ENCODE peak calls at places on chromosomes 3 and 15, in four cellular contexts. P, X, D and U are unnamed samples.
A peak's percentile ranks its signal among the peaks of the same experiment; 100 is the strongest.

GRCh38 chr3:13781417-13781816 is 98.5 kb downstream of the WNT7A start:
- DNase-seq in P (no peak), X (no peak), D (no peak), U (no peak)

GRCh38 chr3:150319900-150320299 is 88.2 kb upstream of the TSC22D2 start:
- DNase-seq in P (peak; percentile 39), X (peak; percentile 95), D (no peak), U (no peak)

GRCh38 chr3:155428558-155428957 is 135.1 kb upstream of the STRIT1 start:
- DNase-seq in P (no peak), X (no peak), D (no peak), U (no peak)

GRCh38 chr3:101074518-101074917 is 81.3 kb upstream of the ABI3BP start:
- DNase-seq in P (no peak), X (no peak), D (no peak), U (no peak)

GRCh38 chr3:94184781-94185180 is 121.9 kb downstream of the NSUN3 start:
- DNase-seq in P (no peak), X (no peak), D (no peak), U (no peak)

GRCh38 chr3:94179059-94179458 is 116.2 kb downstream of the NSUN3 start:
- DNase-seq in P (no peak), X (no peak), D (no peak), U (no peak)

GRCh38 chr3:113495035-113495434 is 19.9 kb downstream of the SPICE1 start:
- DNase-seq in P (peak; percentile 34), X (peak; percentile 23), D (no peak), U (no peak)

GRCh38 chr3:88219138-88219792 is 69.5 kb downstream of the C3orf38 start:
- DNase-seq in P (peak; percentile 69), X (no peak), D (peak; percentile 28), U (no peak)

GRCh38 chr3:129224984-129225393 is 24.4 kb upstream of the COPG1 start:
- DNase-seq in P (peak; percentile 92), X (no peak), D (peak; percentile 73), U (no peak)
- TF ChIP-seq ELF1 in P (peak; percentile 61), X (no peak), D (peak; percentile 24), U (no peak)

DNA sequence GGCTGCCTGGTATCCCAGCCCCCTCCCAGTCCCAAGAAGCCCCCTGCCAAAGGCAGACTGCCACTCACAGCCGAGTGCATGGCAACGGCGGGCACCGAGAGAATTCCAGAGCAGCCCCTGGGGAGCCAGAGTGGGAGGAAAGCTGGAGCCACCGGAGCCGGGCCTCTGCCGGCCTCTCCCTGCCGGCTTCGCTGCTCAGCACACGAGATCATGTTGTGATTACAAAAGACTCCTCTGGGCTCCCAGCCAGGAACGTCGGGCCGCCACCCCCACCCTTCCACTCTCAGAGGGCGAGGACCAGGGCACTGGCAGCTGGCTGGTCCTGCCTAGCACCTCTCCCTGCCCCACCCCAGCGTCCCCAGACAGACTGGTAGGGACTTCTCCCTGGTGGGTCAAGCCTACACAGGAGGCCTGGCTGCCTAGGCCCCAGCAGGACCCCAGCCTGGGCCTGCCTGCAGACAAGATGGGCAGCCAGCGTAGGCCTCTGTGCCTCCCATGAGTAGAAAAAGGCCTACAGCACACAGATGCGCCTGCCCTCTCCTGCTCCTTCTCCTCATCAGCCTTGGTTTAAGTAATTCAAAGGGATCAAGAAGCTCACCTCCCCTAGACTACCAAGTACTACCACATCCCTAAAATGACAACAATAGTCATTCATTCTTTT is at the start of gene CCDC9B:
- DNase-seq in P (peak; percentile 75), X (peak; percentile 48), D (peak; percentile 91), U (peak; percentile 63)
- TF ChIP-seq ELF1 in P (no peak), X (no peak), D (no peak), U (no peak)

DNA sequence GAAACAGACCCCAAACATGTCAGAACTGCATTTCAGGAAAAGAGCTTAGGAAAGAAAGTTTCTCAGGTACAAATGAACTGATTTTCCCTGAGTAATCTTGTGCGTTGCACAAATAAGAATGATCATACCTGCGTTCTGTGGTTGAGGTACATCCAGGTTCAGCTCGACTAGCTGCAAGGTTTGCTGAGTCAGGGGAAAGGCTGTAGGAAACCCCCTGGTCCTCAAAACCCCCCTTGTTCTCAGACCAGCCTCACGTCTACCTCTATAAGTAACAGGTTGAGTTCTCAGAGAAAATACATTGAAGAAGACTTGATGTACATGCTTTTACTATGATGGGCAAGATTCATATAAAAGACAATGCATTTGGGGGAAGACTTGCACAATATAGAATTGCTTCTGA is 137.7 kb upstream of the ICE2 start:
- DNase-seq in P (no peak), X (no peak), D (no peak), U (no peak)
- TF ChIP-seq ELF1 in P (no peak), X (no peak), D (no peak), U (no peak)

GRCh38 chr3:42852443-42852842 is 23.2 kb downstream of the CYP8B1 start:
- DNase-seq in P (no peak), X (no peak), D (peak; percentile 23), U (no peak)
- TF ChIP-seq ELF1 in P (no peak), X (no peak), D (no peak), U (no peak)

DNA sequence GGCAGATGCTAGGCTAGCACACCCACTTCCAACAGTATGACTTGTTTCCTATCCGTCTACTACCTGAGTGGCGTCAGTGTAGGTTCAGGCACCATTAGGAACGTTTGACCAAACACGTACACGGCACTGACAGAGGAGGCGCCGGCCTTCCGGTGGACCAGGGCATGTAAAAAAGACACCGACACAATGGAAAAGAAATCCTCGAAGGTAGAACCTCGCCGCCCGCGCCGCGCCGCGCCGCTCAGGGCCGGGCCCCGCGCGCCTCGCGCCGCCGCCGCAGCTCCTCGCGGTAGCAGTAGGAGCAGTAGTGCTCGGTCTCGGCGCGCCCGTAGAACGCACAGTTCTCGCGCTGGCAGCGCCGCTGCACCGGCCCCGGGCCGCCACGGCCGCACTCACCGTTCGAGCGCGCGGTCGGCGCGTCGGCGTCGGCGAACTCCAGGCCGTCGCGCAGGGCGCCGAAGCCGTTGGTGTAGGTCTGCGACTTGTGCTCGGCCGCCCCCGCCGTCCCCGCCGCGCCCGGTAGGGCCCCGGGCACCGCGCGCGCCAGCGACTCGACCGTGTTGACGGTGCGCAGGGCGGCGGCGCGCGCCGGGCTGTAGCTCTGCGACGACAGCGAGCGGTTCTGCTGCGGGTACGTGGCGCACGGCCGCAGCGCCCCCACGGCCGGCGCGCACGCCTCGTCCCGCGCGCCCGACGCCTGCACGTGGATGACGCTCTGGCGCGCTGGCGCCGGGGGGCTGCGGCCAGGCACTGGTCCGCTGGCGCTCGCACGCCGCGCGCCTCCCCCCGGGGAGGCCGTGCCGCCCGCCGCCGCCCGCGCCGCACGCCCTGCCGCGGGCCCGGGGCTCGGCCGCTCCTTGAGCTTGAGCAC is 156.7 kb downstream of the KLF13 start:
- DNase-seq in P (no peak), X (no peak), D (no peak), U (no peak)
- TF ChIP-seq ELF1 in P (no peak), X (no peak), D (no peak), U (no peak)

GRCh38 chr3:58175429-58176184 is 35.2 kb downstream of the DNASE1L3 start:
- DNase-seq in P (peak; percentile 95), X (no peak), D (no peak), U (no peak)
- TF ChIP-seq ELF1 in P (peak; percentile 84), X (no peak), D (no peak), U (no peak)